ENCODE peak calls at places on chromosomes 5 and 9, in four cellular contexts. V is breast epithelium, F is GM12891, B is transverse colon. K is an unnamed sample.

GRCh38 chr9:20683351-20684034 is 566 bp upstream of the FOCAD start:
- DNase-seq in V (no peak), B (peak), F (peak), K (peak)

GRCh38 chr9:82271099-82271498 is 282.5 kb downstream of the SPATA31D1 start:
- DNase-seq in V (no peak), B (no peak), F (no peak), K (no peak)

GRCh38 chr5:181188700-181189362 is 16.2 kb downstream of the TRIM7 start:
- DNase-seq in B (peak), F (no peak), V (peak), K (no peak)

GRCh38 chr5:140806834-140807775 is at the start of gene PCDHA4:
- DNase-seq in F (no peak), B (peak), V (no peak), K (peak)

GRCh38 chr5:74464512-74465209 is 175.9 kb downstream of the ENC1 start:
- DNase-seq in V (no peak), B (no peak), F (no peak), K (no peak)

GRCh38 chr9:97593960-97594359 is 39.2 kb downstream of the TSTD2 start:
- DNase-seq in V (no peak), B (no peak), F (no peak), K (no peak)

GRCh38 chr5:80177236-80177635 is 78.6 kb downstream of the SERINC5 start:
- DNase-seq in B (no peak), V (no peak), F (no peak), K (no peak)

GRCh38 chr9:107119294-107119693 is 163.8 kb upstream of the RAD23B start:
- DNase-seq in F (no peak), V (no peak), B (no peak), K (no peak)

GRCh38 chr9:93028448-93029006 is 30.0 kb upstream of the SUSD3 start:
- DNase-seq in F (no peak), B (peak), V (no peak), K (no peak)

GRCh38 chr9:1362845-1363244 is 312.7 kb downstream of the DMRT2 start:
- DNase-seq in F (no peak), B (no peak), V (no peak), K (no peak)

GRCh38 chr5:2283481-2284045 is 400.8 kb upstream of the IRX4 start:
- DNase-seq in F (no peak), B (no peak), V (no peak), K (no peak)

GRCh38 chr5:12566441-12566840 is 662.2 kb upstream of the CTNND2 start:
- DNase-seq in V (no peak), B (no peak), F (no peak), K (no peak)

GRCh38 chr9:277595-278330 is 63.1 kb downstream of the DOCK8 start:
- DNase-seq in F (no peak), V (no peak), B (no peak), K (no peak)

GRCh38 chr9:8880031-8880430 is 1080.5 kb upstream of the DMAC1 start:
- DNase-seq in F (no peak), V (no peak), B (no peak), K (no peak)

GRCh38 chr5:148937830-148938534 is 111.6 kb downstream of the ADRB2 start:
- DNase-seq in V (no peak), B (no peak), F (no peak), K (no peak)

GRCh38 chr5:139761501-139761900 is 34.1 kb upstream of the PSD2 start:
- DNase-seq in V (no peak), F (no peak), B (no peak), K (no peak)

GRCh38 chr5:154478752-154479159 is 729 bp upstream of the HAND1 start:
- DNase-seq in B (no peak), V (no peak), F (no peak), K (no peak)

GRCh38 chr9:109276469-109277440 is 44.1 kb downstream of the EPB41L4B start:
- DNase-seq in B (no peak), V (no peak), F (no peak), K (no peak)

GRCh38 chr5:150106669-150107068 is 20.3 kb upstream of the CSF1R start:
- DNase-seq in B (no peak), F (no peak), V (no peak), K (no peak)

GRCh38 chr5:1386274-1386717 is 41.4 kb upstream of the CLPTM1L start:
- DNase-seq in B (peak), F (peak), V (peak), K (peak)

GRCh38 chr5:179772355-179772754 is 21.4 kb upstream of the LTC4S start:
- DNase-seq in B (no peak), F (no peak), V (no peak), K (no peak)

GRCh38 chr5:88659529-88660325 is 223.3 kb downstream of the MEF2C start:
- DNase-seq in F (no peak), B (no peak), V (no peak), K (no peak)

GRCh38 chr9:107489687-107490605 is at the start of gene KLF4:
- DNase-seq in V (peak), B (peak), F (peak), K (peak)

GRCh38 chr5:87138091-87138819 is 129.4 kb upstream of the RASA1 start:
- DNase-seq in V (no peak), F (no peak), B (no peak), K (no peak)

GRCh38 chr5:123937230-123937629 is 425.3 kb downstream of the CSNK1G3 start:
- DNase-seq in V (no peak), F (peak), B (no peak), K (peak)

GRCh38 chr9:133664651-133665050 is 28.5 kb downstream of the DBH start:
- DNase-seq in V (no peak), B (no peak), F (no peak), K (no peak)

GRCh38 chr5:141761-142160 is 49.5 kb upstream of the LRRC14B start:
- DNase-seq in B (no peak), F (no peak), V (no peak), K (no peak)

GRCh38 chr9:136522354-136523237 is 23.3 kb downstream of the NOTCH1 start:
- DNase-seq in V (no peak), B (peak), F (no peak), K (no peak)

GRCh38 chr5:128844354-128844923 is 120.8 kb upstream of the SLC27A6 start:
- DNase-seq in F (no peak), V (no peak), B (no peak), K (no peak)

GRCh38 chr9:35569206-35569605 is 35.9 kb upstream of the TESK1 start:
- DNase-seq in F (no peak), B (no peak), V (no peak), K (no peak)

GRCh38 chr9:20988916-20989315 is 42.5 kb downstream of the HACD4 start:
- DNase-seq in V (no peak), F (no peak), B (no peak), K (no peak)

GRCh38 chr9:16653491-16654407 is 216.7 kb downstream of the BNC2 start:
- DNase-seq in F (no peak), B (peak), V (no peak), K (no peak)

GRCh38 chr5:32541241-32541640 is 44.1 kb upstream of the SUB1 start:
- DNase-seq in B (no peak), V (no peak), F (no peak), K (no peak)

GRCh38 chr9:26301659-26302058 is 590.9 kb downstream of the CAAP1 start:
- DNase-seq in V (no peak), B (no peak), F (no peak), K (no peak)

GRCh38 chr9:137163101-137163661 is 6.7 kb downstream of the LRRC26 start:
- DNase-seq in B (no peak), V (no peak), F (no peak), K (no peak)

GRCh38 chr9:20197976-20198685 is 409.3 kb upstream of the SLC24A2 start:
- DNase-seq in V (no peak), B (peak), F (no peak), K (no peak)

GRCh38 chr5:137019229-137019628 is 479.9 kb downstream of the SPOCK1 start:
- DNase-seq in F (no peak), V (no peak), B (no peak), K (no peak)

GRCh38 chr5:81301221-81302015 is at the start of gene ZCCHC9:
- DNase-seq in B (peak), F (peak), V (peak), K (peak)
- TF ChIP-seq POLR2A in B (peak), F (peak), V (peak), K (peak)

DNA sequence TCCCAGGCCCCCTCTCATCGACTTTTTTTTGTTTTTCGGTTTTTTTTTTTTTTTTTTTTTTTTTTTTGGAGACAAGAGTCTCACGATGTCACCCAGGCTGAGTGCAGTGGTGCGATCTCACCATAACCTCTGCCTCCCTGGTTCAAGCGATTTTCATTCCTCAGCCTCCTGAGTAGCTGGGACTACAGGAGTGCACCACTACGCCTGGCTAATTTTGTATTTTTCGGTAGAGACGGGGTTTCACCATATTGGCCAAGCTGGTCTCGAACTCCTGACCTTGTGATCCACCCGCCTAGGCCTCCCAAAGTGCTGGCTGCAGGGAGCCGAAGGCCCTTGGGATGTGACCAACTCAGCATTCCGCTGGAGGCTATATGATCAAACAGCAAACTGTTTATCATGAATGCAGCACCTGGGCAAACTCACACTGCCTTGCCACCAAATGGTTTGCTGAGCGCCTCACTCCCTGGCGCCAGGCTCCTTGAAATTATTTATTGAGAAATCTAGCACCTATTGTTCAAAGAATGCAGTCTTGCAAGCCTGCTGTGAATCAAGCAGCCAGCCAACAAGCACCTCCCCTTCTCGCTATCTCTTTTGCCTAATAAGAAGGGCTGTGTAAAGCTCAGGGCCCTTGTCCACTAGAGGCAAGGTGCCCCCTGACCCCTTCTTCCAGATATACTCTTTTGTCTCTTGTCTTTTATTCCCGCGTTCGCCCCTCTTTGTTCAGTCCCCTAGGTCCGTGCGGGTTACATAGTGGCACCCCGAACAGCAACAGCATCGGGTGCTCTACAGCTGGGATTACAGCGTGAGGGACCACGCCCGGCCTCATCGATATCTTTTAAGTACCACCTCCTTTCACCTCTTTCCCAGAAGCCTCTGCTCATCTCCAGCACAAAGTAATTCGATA is 1.2 kb downstream of the RIGI start:
- DNase-seq in V (no peak), B (no peak), F (no peak), K (peak)
- TF ChIP-seq POLR2A in V (no peak), B (no peak), F (no peak), K (no peak)

GRCh38 chr5:174607205-174607604 is 117.2 kb upstream of the MSX2 start:
- DNase-seq in B (no peak), V (no peak), F (no peak), K (no peak)

GRCh38 chr5:174610968-174611367 is 113.4 kb upstream of the MSX2 start:
- DNase-seq in F (no peak), B (peak), V (no peak), K (no peak)

GRCh38 chr5:174609116-174609515 is 115.3 kb upstream of the MSX2 start:
- DNase-seq in B (no peak), V (no peak), F (no peak), K (no peak)

GRCh38 chr5:174606646-174607045 is 117.7 kb upstream of the MSX2 start:
- DNase-seq in B (no peak), F (no peak), V (no peak), K (no peak)

GRCh38 chr5:174608631-174609097 is 115.7 kb upstream of the MSX2 start:
- DNase-seq in F (no peak), V (no peak), B (peak), K (no peak)
- TF ChIP-seq POLR2A in F (no peak), V (no peak), B (no peak), K (no peak)

DNA sequence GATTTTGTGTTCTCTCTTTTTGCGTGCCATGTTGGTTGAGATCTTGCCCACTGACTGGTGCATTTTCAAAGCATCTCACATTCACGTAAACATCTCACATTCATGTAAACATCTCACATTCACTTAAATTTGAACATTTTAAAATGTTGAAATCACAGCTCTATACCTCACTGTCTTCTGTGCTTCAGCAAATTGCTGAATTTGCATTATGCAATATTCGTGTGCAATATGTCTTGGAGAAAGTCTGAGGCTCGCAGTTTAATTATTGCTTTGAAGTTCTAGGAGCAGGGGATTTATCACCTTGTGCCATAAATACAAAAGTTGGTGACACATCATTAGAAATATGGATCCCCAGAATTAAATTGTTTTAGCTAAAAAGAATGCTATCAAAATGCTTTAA is 42.6 kb downstream of the TNFSF15 start:
- DNase-seq in F (no peak), B (no peak), V (no peak), K (no peak)
- TF ChIP-seq POLR2A in F (no peak), B (no peak), V (no peak), K (no peak)

GRCh38 chr9:127975376-127976315 is 5.1 kb downstream of the EEIG1 start:
- DNase-seq in F (no peak), B (peak), V (no peak), K (no peak)

GRCh38 chr9:127977877-127978647 is 2.7 kb downstream of the EEIG1 start:
- DNase-seq in B (peak), V (no peak), F (no peak), K (no peak)

GRCh38 chr9:127974769-127975261 is 6.0 kb downstream of the EEIG1 start:
- DNase-seq in B (no peak), F (no peak), V (no peak), K (no peak)

GRCh38 chr9:127976943-127977871 is 3.6 kb downstream of the EEIG1 start:
- DNase-seq in V (no peak), F (no peak), B (peak), K (no peak)

DNA sequence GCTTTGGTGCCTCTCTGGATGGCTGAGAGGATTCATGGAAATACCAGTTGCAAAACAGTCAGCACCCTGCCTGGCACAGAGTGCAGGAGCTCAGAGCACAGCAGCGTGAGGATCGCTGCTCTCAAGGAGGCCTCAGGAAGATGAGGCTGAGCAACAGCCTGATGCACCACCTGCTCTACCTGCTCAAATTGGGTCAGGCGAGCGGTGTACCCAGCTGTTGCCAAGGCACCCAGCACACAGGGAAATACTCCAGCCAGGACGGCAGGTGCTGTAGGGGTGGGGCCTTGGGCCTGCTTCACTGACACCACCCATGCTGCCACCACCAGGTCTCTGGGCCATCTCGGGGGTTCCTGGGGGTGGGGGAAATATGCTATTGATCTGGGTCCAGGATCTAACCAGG is 4.3 kb downstream of the EEIG1 start:
- DNase-seq in F (no peak), V (peak), B (peak), K (no peak)
- TF ChIP-seq POLR2A in F (no peak), V (no peak), B (no peak), K (no peak)

GRCh38 chr5:143345671-143346440 is 57.6 kb downstream of the NR3C1 start:
- DNase-seq in F (no peak), B (no peak), V (no peak), K (no peak)
- TF ChIP-seq POLR2A in F (no peak), B (no peak), V (no peak), K (no peak)

DNA sequence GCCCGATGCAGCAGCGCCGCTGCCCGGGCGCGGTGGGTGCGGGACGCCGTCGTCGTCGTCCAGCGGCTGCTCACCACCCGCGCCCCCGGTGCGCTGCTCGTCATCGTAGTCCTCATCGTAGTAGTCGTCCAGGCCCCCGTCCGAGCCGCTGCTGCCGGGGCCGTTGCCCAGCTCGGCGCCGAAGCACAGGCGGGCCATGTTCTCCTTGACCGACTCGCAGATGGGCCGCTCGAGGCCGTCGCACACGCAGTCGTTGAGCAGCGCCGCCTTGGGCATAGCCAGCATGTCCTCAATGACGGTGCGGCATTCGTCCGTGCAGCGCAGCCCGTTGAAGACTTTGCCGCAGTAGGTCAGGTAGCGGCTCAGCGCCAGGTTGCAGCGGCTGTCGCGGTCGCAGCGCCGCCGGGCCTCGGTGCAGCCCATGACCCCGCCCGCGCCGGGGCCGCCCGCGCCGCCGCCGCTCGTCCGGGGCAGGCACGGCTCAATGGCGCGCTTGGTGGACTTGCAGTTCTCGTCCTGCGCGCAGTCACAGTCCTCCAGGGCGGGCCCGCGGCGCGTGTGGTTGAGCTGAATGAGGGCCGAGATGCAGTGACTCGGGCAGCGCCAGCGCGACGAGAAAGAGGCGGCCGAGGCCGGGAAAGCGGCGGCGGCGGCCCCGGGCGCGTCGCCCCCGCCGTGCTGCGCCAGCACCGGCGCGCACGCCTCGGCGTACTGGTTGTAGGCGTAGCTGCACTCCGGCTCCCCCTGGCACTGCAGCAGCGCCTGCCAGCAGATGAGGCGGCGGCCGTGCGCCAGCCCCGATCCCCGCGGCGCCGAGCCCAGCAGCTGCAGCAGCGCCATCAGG is 1.2 kb downstream of the GAS1 start:
- DNase-seq in F (peak), V (peak), B (peak), K (peak)
- TF ChIP-seq POLR2A in F (no peak), V (no peak), B (no peak), K (no peak)

GRCh38 chr5:135735831-135736230 is 98.6 kb upstream of the SLC25A48 start:
- DNase-seq in V (no peak), B (no peak), F (no peak), K (no peak)
- TF ChIP-seq POLR2A in V (no peak), B (no peak), F (no peak), K (no peak)

GRCh38 chr5:135341696-135342095 is 57.3 kb downstream of the MACROH2A1 start:
- DNase-seq in F (no peak), V (no peak), B (no peak), K (no peak)

GRCh38 chr5:135341021-135341666 is 57.9 kb downstream of the MACROH2A1 start:
- DNase-seq in B (no peak), V (no peak), F (no peak), K (no peak)

GRCh38 chr5:135344351-135344750 is 54.7 kb downstream of the MACROH2A1 start:
- DNase-seq in F (no peak), B (no peak), V (no peak), K (no peak)

GRCh38 chr5:135342227-135342859 is 56.7 kb downstream of the MACROH2A1 start:
- DNase-seq in F (no peak), B (no peak), V (no peak), K (no peak)

DNA sequence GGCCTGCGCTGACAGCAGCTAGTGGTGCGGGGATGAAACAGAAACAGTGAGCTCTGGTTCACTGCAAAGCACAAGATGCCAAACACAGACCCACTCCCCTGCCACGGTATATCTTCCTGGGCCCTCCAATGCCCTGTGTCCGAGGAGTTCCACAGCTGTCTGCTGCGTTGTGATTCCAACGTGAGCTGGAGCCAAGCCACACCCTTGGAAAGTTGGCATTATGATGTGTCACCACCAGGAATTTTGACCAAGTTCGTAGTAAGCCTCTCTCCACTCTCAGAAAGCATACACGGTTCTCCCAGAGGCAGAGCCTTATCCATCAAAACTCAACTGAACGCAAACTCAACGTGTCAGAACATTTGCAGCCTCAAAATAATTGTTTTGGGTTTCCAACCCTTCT is 55.6 kb downstream of the MACROH2A1 start:
- DNase-seq in V (no peak), B (no peak), F (no peak), K (no peak)
- TF ChIP-seq POLR2A in V (no peak), B (no peak), F (no peak), K (no peak)

K was measured in erythroblast.